ENCODE peak calls at places on chromosomes 13 and 19, in ten cellular contexts. Z is psoas muscle; J is heart left ventricle; V is RWPE1; C is heart right ventricle; E is thyroid gland; H is hepatocyte; Q is Panc1; K is CD4-positive, alpha-beta T cell; F is pancreas. P is an unnamed sample.

GRCh38 chr19:13573268-13573667 is 67.0 kb upstream of the CACNA1A start:
- DNase-seq in Q (no peak), J (no peak), H (no peak), F (no peak), C (no peak), E (no peak), K (no peak), Z (no peak), V (no peak), P (no peak)

GRCh38 chr19:5452594-5453565 is 2.3 kb upstream of the ZNRF4 start:
- DNase-seq in J (no peak), F (no peak), Z (no peak), H (no peak), C (no peak), V (no peak), E (no peak), K (no peak), Q (no peak), P (no peak)

GRCh38 chr19:39645800-39646411 is 9.8 kb upstream of the LGALS16 start:
- DNase-seq in H (peak), Z (no peak), J (no peak), F (no peak), C (no peak), E (peak), V (no peak), Q (no peak), K (no peak), P (no peak)

GRCh38 chr19:35120492-35120891 is 4.9 kb downstream of the FXYD3 start:
- DNase-seq in J (peak), F (no peak), Q (no peak), K (no peak), E (no peak), V (peak), H (no peak), Z (no peak), C (no peak), P (no peak)

GRCh38 chr13:94390881-94391280 is 88.6 kb downstream of the DCT start:
- DNase-seq in J (no peak), K (no peak), C (no peak), Z (no peak), H (no peak), E (no peak), F (no peak), V (no peak), Q (no peak), P (no peak)

GRCh38 chr19:28488006-28488405 is 724.9 kb downstream of the UQCRFS1 start:
- DNase-seq in Z (no peak), K (no peak), C (no peak), V (no peak), Q (no peak), H (no peak), E (no peak), F (no peak), J (no peak), P (no peak)

GRCh38 chr13:49791753-49792549 is 531 bp downstream of the KPNA3 start:
- DNase-seq in C (peak), Z (peak), Q (no peak), K (peak), J (peak), E (peak), H (peak), V (peak), F (peak), P (peak)

GRCh38 chr13:42847891-42848663 is 66.7 kb downstream of the FAM216B start:
- DNase-seq in J (no peak), K (no peak), E (no peak), Z (no peak), F (no peak), V (no peak), Q (no peak), C (no peak), H (no peak), P (no peak)

GRCh38 chr19:28846094-28846812 is 366.7 kb downstream of the UQCRFS1 start:
- DNase-seq in E (no peak), F (no peak), V (no peak), K (no peak), C (no peak), H (no peak), Z (no peak), J (no peak), Q (no peak), P (no peak)

GRCh38 chr19:57436392-57436791 is 1.3 kb downstream of the ZNF749 start:
- DNase-seq in E (no peak), V (no peak), C (no peak), K (no peak), F (no peak), Q (no peak), H (peak), J (no peak), Z (no peak), P (no peak)

GRCh38 chr13:113448885-113449692 is 4.2 kb downstream of the ADPRHL1 start:
- DNase-seq in K (peak), Z (peak), F (peak), C (no peak), J (peak), Q (peak), V (peak), H (peak), E (no peak), P (no peak)

GRCh38 chr13:71864981-71865857 is 1.8 kb downstream of the DACH1 start:
- DNase-seq in Q (no peak), F (peak), K (no peak), J (peak), V (no peak), Z (peak), E (no peak), C (peak), H (peak), P (no peak)

GRCh38 chr19:43525836-43526771 is 897 bp downstream of the ETHE1 start:
- DNase-seq in H (peak), K (no peak), V (peak), J (peak), Z (no peak), Q (no peak), F (no peak), E (peak), C (no peak), P (peak)

GRCh38 chr13:57137631-57138030 is 3.1 kb upstream of the PRR20A start:
- DNase-seq in V (no peak), C (no peak), E (no peak), H (peak), Q (no peak), F (no peak), Z (no peak), J (no peak), K (no peak), P (no peak)

GRCh38 chr13:44068169-44068568 is 188.5 kb downstream of the LACC1 start:
- DNase-seq in F (no peak), V (no peak), C (no peak), H (no peak), Q (no peak), K (no peak), J (no peak), Z (no peak), E (no peak), P (no peak)

GRCh38 chr13:33318744-33319143 is 33.2 kb upstream of the STARD13 start:
- DNase-seq in Z (no peak), J (no peak), C (no peak), F (no peak), Q (no peak), V (no peak), E (no peak), K (no peak), H (no peak), P (no peak)

GRCh38 chr19:40705950-40706619 is 10.6 kb downstream of the COQ8B start:
- DNase-seq in K (no peak), H (no peak), Z (no peak), J (peak), C (no peak), V (no peak), F (no peak), E (no peak), Q (no peak), P (no peak)

GRCh38 chr13:26968431-26969335 is 202.9 kb downstream of the USP12 start:
- DNase-seq in V (no peak), Z (no peak), E (no peak), H (peak), K (no peak), Q (no peak), F (peak), C (no peak), J (no peak), P (no peak)

DNA sequence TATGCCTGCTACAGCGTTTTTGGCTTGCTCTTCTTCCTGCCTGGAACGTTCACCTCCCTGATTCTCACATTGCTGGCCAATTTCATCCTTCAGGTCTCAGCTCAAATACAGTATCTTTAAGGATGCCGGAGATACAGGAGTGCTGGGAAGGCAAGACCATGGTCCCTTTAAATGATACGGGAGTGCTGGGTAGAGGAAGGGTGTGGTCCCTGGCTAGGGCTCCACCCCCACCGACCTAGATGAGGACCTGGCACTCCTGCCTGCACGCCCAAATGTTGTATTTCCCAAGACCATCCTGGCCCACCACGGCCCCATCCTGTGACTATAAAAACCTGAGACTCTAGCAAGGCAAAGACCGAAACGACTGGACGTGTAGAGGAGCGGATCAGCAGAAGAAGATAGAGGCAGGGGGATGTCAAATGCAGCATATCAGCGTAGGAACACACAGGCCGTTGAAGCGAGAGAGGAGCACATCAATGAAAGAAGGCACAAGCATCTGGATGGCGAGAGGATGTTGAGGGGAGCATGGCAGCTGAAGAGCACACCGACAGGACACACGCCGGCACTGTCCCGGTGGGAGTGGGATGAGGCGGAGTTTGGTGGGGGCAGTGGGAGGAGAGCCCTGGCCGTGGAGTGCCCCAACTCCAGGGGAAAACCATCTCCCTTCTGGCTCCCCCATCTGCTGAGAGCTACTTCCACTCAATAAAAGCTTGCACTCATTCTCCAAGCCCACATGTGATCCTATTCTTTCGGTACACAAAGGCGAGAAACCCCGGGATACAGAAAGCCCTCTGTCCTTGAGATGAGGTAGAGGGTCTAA is 74.0 kb downstream of the PCDH9 start:
- DNase-seq in Z (no peak), V (no peak), E (no peak), H (no peak), K (no peak), F (no peak), J (no peak), Q (no peak), C (no peak), P (peak)
- H3K27ac ChIP-seq in Z (no peak), V (no peak), E (no peak), H (no peak), K (no peak), F (no peak), J (no peak), Q (no peak), C (no peak), P (peak)

DNA sequence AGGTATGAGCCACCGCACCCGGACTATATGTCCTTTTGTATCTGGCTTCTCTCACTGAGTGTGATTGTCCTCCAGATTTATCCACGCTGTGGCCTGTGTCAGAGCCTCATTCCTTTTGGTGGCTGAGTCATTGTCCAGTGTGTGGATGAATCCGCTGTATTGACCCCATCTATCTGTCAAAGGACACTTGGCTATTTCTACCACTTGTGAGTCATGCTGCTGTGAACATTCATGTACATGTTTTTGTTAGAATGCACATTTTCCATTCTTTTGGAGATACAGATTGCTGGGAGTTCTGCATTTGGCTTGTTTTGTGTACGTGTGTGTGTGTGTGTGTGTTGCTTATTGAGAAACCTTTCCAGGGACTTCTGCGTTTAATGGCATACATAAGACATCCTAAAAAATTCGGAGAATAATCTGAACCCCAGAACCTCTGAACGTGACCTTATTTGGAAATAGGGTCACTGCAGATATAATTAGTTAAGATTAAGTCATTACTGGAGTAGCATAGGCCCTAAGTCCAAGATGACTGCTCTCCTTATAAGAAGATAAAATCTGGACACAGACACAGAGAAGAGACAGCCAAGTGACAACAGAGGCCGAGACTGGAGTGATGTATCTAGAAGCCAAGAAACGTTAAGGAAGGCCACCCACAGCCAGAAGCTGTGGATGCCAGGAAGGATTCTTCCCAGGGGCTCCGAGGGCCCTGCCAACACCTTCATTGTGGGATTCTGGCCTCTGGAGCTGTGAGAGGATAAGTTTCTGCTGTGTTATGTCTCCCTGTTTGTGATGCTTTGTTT is 4.9 kb upstream of the GIPC3 start:
- DNase-seq in F (no peak), C (no peak), Q (no peak), K (no peak), J (no peak), V (no peak), E (no peak), H (no peak), Z (no peak), P (peak)
- H3K27ac ChIP-seq in F (no peak), C (peak), Q (no peak), K (no peak), J (peak), V (peak), E (no peak), H (no peak), Z (peak), P (peak)

GRCh38 chr13:51999525-51999924 is 11.7 kb downstream of the ATP7B start:
- DNase-seq in H (no peak), Q (no peak), J (peak), E (peak), C (peak), K (no peak), F (peak), Z (peak), V (no peak), P (peak)

GRCh38 chr13:51998723-51999471 is 12.4 kb downstream of the ATP7B start:
- DNase-seq in K (no peak), F (no peak), C (no peak), J (no peak), V (no peak), Z (no peak), Q (no peak), H (peak), E (no peak), P (no peak)

GRCh38 chr13:51996660-51997059 is 14.6 kb downstream of the ATP7B start:
- DNase-seq in V (no peak), H (no peak), Z (no peak), C (no peak), E (no peak), Q (no peak), J (no peak), F (no peak), K (no peak), P (no peak)

GRCh38 chr13:51995677-51996551 is 15.3 kb downstream of the ATP7B start:
- DNase-seq in H (no peak), C (peak), Z (no peak), V (no peak), J (peak), Q (no peak), E (peak), F (peak), K (no peak), P (no peak)

GRCh38 chr13:51997641-51998330 is 13.5 kb downstream of the ATP7B start:
- DNase-seq in C (no peak), E (no peak), J (no peak), H (peak), V (no peak), F (no peak), Z (no peak), Q (no peak), K (no peak), P (no peak)
- H3K27ac ChIP-seq in C (no peak), E (no peak), J (no peak), H (peak), V (no peak), F (no peak), Z (no peak), Q (peak), K (no peak), P (no peak)

GRCh38 chr13:103036268-103036667 is 29.9 kb downstream of the SLC10A2 start:
- DNase-seq in C (no peak), V (no peak), Q (no peak), E (no peak), J (no peak), K (no peak), H (no peak), Z (no peak), F (no peak), P (no peak)

GRCh38 chr13:103030776-103031175 is 35.4 kb downstream of the SLC10A2 start:
- DNase-seq in E (no peak), F (no peak), V (no peak), K (no peak), Q (no peak), C (no peak), H (no peak), Z (no peak), J (no peak), P (no peak)

GRCh38 chr13:103033999-103034398 is 32.2 kb downstream of the SLC10A2 start:
- DNase-seq in J (no peak), H (no peak), K (no peak), F (no peak), Q (no peak), V (no peak), Z (no peak), C (no peak), E (no peak), P (no peak)

GRCh38 chr13:103029798-103030197 is 36.4 kb downstream of the SLC10A2 start:
- DNase-seq in V (no peak), J (no peak), F (no peak), Z (no peak), H (no peak), E (no peak), Q (no peak), K (no peak), C (no peak), P (no peak)

DNA sequence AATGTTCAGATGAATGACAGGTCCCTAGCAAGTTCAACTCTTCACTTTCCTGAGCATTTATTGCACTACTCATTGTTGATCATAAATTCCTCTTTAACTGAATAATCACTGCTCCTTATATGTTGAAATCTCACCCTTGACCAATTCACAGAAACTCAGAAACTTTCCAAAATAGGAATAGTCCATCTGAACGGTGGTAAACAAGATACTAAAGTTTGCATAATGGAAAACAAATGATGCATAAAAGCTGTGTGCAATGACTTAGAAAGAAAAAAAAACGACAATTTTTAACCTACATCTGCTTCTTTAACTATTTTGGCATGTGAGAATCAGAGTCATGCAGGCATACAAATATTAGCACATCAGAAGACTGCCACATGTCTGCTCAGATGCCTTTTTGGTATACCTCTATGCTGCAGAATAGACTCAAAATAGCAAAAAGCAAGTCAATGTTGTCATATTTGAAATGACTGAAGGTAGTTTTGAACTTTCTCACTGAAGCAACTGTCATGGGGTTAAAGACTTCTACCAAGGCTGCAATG is 34.8 kb downstream of the SLC10A2 start:
- DNase-seq in F (no peak), Q (no peak), C (no peak), Z (no peak), J (no peak), V (no peak), K (no peak), H (no peak), E (no peak), P (no peak)
- H3K27ac ChIP-seq in F (no peak), Q (no peak), C (no peak), Z (no peak), J (no peak), V (no peak), K (no peak), H (peak), E (no peak), P (no peak)